ENCODE peak calls at places on chromosomes 4 and X, in six cellular contexts. Y is cardiac fibroblast; H is GM12891; K is CD8-positive, alpha-beta memory T cell; D is WERI-Rb-1; M is hippocampal formation. I is an unnamed sample.

GRCh38 chrX:153448556-153449280 is 2.9 kb upstream of the TREX2 start:
- DNase-seq in Y (no peak), H (no peak), K (no peak), D (no peak), M (no peak), I (no peak)

GRCh38 chrX:48938721-48939416 is 18.5 kb downstream of the OTUD5 start:
- DNase-seq in Y (no peak), H (no peak), K (peak), D (no peak), M (no peak), I (no peak)

GRCh38 chr4:38188631-38189101 is 228.5 kb downstream of the PTTG2 start:
- DNase-seq in Y (no peak), H (no peak), K (no peak), D (no peak), M (no peak), I (no peak)

GRCh38 chrX:119488749-119489148 is 20.5 kb downstream of the SLC25A5 start:
- DNase-seq in Y (peak), H (no peak), K (peak), D (peak), M (no peak), I (no peak)

GRCh38 chr4:55385201-55385649 is 10.5 kb upstream of the TMEM165 start:
- DNase-seq in Y (no peak), H (no peak), K (no peak), D (no peak), M (no peak), I (no peak)

GRCh38 chr4:2932951-2933565 is 30.1 kb downstream of the NOP14 start:
- DNase-seq in Y (no peak), H (no peak), K (no peak), D (no peak), M (no peak), I (no peak)

GRCh38 chr4:168408620-168409019 is 71.7 kb downstream of the DDX60L start:
- DNase-seq in Y (peak), H (no peak), K (no peak), D (no peak), M (no peak), I (no peak)

GRCh38 chrX:51420610-51421009 is 75.8 kb downstream of the NUDT11 start:
- DNase-seq in Y (peak), H (no peak), K (no peak), D (peak), M (no peak), I (no peak)

GRCh38 chr4:139833131-139833930 is 167.7 kb downstream of the MGST2 start:
- DNase-seq in Y (no peak), H (no peak), K (no peak), D (peak), M (no peak), I (no peak)

GRCh38 chrX:131791608-131792355 is 231.3 kb upstream of the STK26 start:
- DNase-seq in Y (no peak), H (no peak), K (no peak), D (no peak), M (no peak), I (no peak)

GRCh38 chr4:10101559-10102192 is 14.9 kb downstream of the WDR1 start:
- DNase-seq in Y (no peak), H (no peak), K (no peak), D (no peak), M (no peak), I (no peak)

I was measured in type B pancreatic cell.